ENCODE peak calls at places on chromosomes 12 and 14, in eight cellular contexts. W is heart right ventricle, V is prostate gland, N is A549, L is endothelial cell of umbilical vein, R is psoas muscle, Y is IMR-90, E is MM.1S. D is an unnamed sample.

GRCh38 chr14:20428802-20429201 is 7.2 kb downstream of the KLHL33 start:
- DNase-seq in W (no peak), V (no peak), N (no peak), L (no peak), R (no peak), Y (no peak), E (no peak), D (no peak)

GRCh38 chr12:107091989-107092641 is 1.2 kb downstream of the CRY1 start:
- DNase-seq in W (no peak), V (peak; percentile 53), N (peak; percentile 98), L (peak; percentile 97), R (no peak), Y (peak; percentile 97), E (peak; percentile 88), D (peak; percentile 52)

GRCh38 chr14:64038857-64039542 is 186.2 kb downstream of the SYNE2 start:
- DNase-seq in W (no peak), V (no peak), N (no peak), L (no peak), R (no peak), Y (peak; percentile 12), E (no peak), D (no peak)

GRCh38 chr12:38162013-38162412 is 154.6 kb upstream of the ALG10B start:
- DNase-seq in W (no peak), V (no peak), N (no peak), L (no peak), R (no peak), Y (no peak), E (no peak), D (no peak)

GRCh38 chr14:94175403-94176146 is 1.5 kb downstream of the PPP4R4 start:
- DNase-seq in W (no peak), V (no peak), N (no peak), L (no peak), R (no peak), Y (no peak), E (no peak), D (no peak)

GRCh38 chr14:90976076-90976475 is 84.4 kb downstream of the RPS6KA5 start:
- DNase-seq in W (no peak), V (no peak), N (no peak), L (no peak), R (no peak), Y (no peak), E (no peak), D (no peak)

GRCh38 chr14:104974665-104975390 is 3.3 kb downstream of the AHNAK2 start:
- DNase-seq in W (peak; percentile 7), V (no peak), N (no peak), L (no peak), R (no peak), Y (no peak), E (no peak), D (no peak)

GRCh38 chr14:99531221-99532096 is 50.2 kb downstream of the CCNK start:
- DNase-seq in W (no peak), V (no peak), N (no peak), L (peak; percentile 95), R (no peak), Y (peak; percentile 81), E (no peak), D (no peak)

GRCh38 chr14:73467377-73467776 is 9.0 kb upstream of the NUMB start:
- DNase-seq in W (no peak), V (no peak), N (no peak), L (no peak), R (no peak), Y (peak; percentile 59), E (no peak), D (no peak)

GRCh38 chr12:68530965-68531364 is 79.7 kb upstream of the RAP1B start:
- DNase-seq in W (no peak), V (no peak), N (peak; percentile 13), L (peak; percentile 89), R (no peak), Y (peak; percentile 77), E (no peak), D (no peak)

GRCh38 chr12:77049767-77050353 is 15.5 kb downstream of the E2F7 start:
- DNase-seq in W (no peak), V (peak; percentile 39), N (peak; percentile 78), L (peak; percentile 78), R (no peak), Y (peak; percentile 70), E (peak; percentile 77), D (peak; percentile 19)

GRCh38 chr12:114993202-114993601 is 309.2 kb upstream of the TBX3 start:
- DNase-seq in W (no peak), V (no peak), N (no peak), L (no peak), R (no peak), Y (peak; percentile 41), E (no peak), D (no peak)

GRCh38 chr14:25846232-25846631 is 751.6 kb downstream of the NOVA1 start:
- DNase-seq in W (no peak), V (no peak), N (no peak), L (no peak), R (no peak), Y (no peak), E (no peak), D (no peak)

GRCh38 chr12:6938353-6939186 is 5.0 kb upstream of the RNU7-1 start:
- DNase-seq in W (peak; percentile 27), V (no peak), N (no peak), L (no peak), R (peak; percentile 65), Y (no peak), E (no peak), D (no peak)

GRCh38 chr12:65695077-65695865 is 129.0 kb upstream of the HMGA2 start:
- DNase-seq in W (no peak), V (peak; percentile 72), N (peak; percentile 90), L (peak; percentile 94), R (no peak), Y (peak; percentile 99), E (no peak), D (no peak)

GRCh38 chr12:77179515-77179914 is 114.1 kb upstream of the E2F7 start:
- DNase-seq in W (no peak), V (no peak), N (no peak), L (no peak), R (no peak), Y (no peak), E (no peak), D (no peak)

GRCh38 chr12:107853479-107853878 is 79.0 kb downstream of the ASCL4 start:
- DNase-seq in W (no peak), V (no peak), N (no peak), L (no peak), R (no peak), Y (no peak), E (no peak), D (no peak)

GRCh38 chr14:103832046-103832445 is 15.3 kb downstream of the PPP1R13B start:
- DNase-seq in W (no peak), V (no peak), N (no peak), L (no peak), R (no peak), Y (no peak), E (no peak), D (no peak)

GRCh38 chr14:76126066-76126465 is 25.7 kb upstream of the GPATCH2L start:
- DNase-seq in W (no peak), V (no peak), N (no peak), L (no peak), R (no peak), Y (no peak), E (no peak), D (no peak)

GRCh38 chr12:8860165-8860961 is 37.9 kb downstream of the A2ML1 start:
- DNase-seq in W (peak; percentile 13), V (peak; percentile 44), N (peak; percentile 69), L (peak; percentile 59), R (peak; percentile 63), Y (peak; percentile 54), E (peak; percentile 31), D (no peak)

GRCh38 chr12:52256165-52256935 is 18.1 kb upstream of the KRT86 start:
- DNase-seq in W (no peak), V (no peak), N (peak; percentile 68), L (no peak), R (peak; percentile 8), Y (no peak), E (no peak), D (no peak)

GRCh38 chr14:63204407-63205280 is at the start of gene RHOJ:
- DNase-seq in W (peak; percentile 16), V (no peak), N (no peak), L (no peak), R (peak; percentile 51), Y (peak; percentile 32), E (no peak), D (no peak)

GRCh38 chr12:121162985-121163384 is 30.3 kb downstream of the P2RX7 start:
- DNase-seq in W (no peak), V (no peak), N (no peak), L (no peak), R (no peak), Y (no peak), E (no peak), D (no peak)
- H3K9me3 ChIP-seq in W (no peaks in the 10 kb centered on the region), V (no peaks in the 10 kb centered on the region), N (peaks cover 1% of the 10 kb centered on the region), L (no peaks in the 10 kb centered on the region), R (no peaks in the 10 kb centered on the region), Y (peaks cover 5% of the 10 kb centered on the region), E (no peaks in the 10 kb centered on the region), D (no peaks in the 10 kb centered on the region)

GRCh38 chr12:104472748-104473147 is 16.0 kb downstream of the CHST11 start:
- DNase-seq in W (no peak), V (no peak), N (no peak), L (no peak), R (no peak), Y (no peak), E (no peak), D (no peak)

GRCh38 chr12:104477812-104478388 is 21.2 kb downstream of the CHST11 start:
- DNase-seq in W (no peak), V (no peak), N (no peak), L (no peak), R (no peak), Y (no peak), E (no peak), D (no peak)

GRCh38 chr12:104473374-104473983 is 16.7 kb downstream of the CHST11 start:
- DNase-seq in W (no peak), V (no peak), N (no peak), L (peak; percentile 48), R (no peak), Y (no peak), E (no peak), D (no peak)

GRCh38 chr12:104478396-104479140 is 21.8 kb downstream of the CHST11 start:
- DNase-seq in W (no peak), V (no peak), N (no peak), L (peak; percentile 39), R (no peak), Y (no peak), E (peak; percentile 86), D (no peak)

GRCh38 chr12:104475269-104475668 is 18.5 kb downstream of the CHST11 start:
- DNase-seq in W (no peak), V (no peak), N (no peak), L (no peak), R (no peak), Y (no peak), E (no peak), D (no peak)
- H3K4me3 ChIP-seq in W (no peak overlapping the region), V (no peak overlapping the region), N (no peak overlapping the region), L (no peak overlapping the region), R (no peak overlapping the region), Y (no peak overlapping the region), E (no peak overlapping the region), D (no peak overlapping the region)

GRCh38 chr12:60421741-60422140 is 825.9 kb downstream of the SLC16A7 start:
- DNase-seq in W (no peak), V (no peak), N (peak; percentile 8), L (no peak), R (no peak), Y (peak; percentile 75), E (no peak), D (no peak)
- H3K9me3 ChIP-seq in W (no peaks in the 10 kb centered on the region), V (no peaks in the 10 kb centered on the region), N (no peaks in the 10 kb centered on the region), L (no peaks in the 10 kb centered on the region), R (no peaks in the 10 kb centered on the region), Y (no peaks in the 10 kb centered on the region), E (no peaks in the 10 kb centered on the region), D (no peaks in the 10 kb centered on the region)

GRCh38 chr14:95318399-95318834 is 1.3 kb downstream of the CLMN start:
- DNase-seq in W (no peak), V (no peak), N (no peak), L (no peak), R (no peak), Y (no peak), E (peak; percentile 22), D (no peak)
- H3K4me3 ChIP-seq in W (peak overlapping the region; percentile 83), V (peak overlapping the region; percentile 90), N (peak overlapping the region; percentile 99), L (no peak overlapping the region), R (peak overlapping the region; percentile 83), Y (no peak overlapping the region), E (peak overlapping the region; percentile 74), D (no peak overlapping the region)